ENCODE peak calls at places on chromosomes 4 and X, in six cellular contexts. D is ureter, U is progenitor cell of endocrine pancreas, R is stomach, G is endothelial cell, E is left colon. S is an unnamed sample.

GRCh38 chrX:129955682-129956081 is 26.8 kb upstream of the BCORL1 start:
- DNase-seq in D (no peak), U (no peak), E (no peak), G (no peak), R (no peak), S (no peak)

GRCh38 chr4:84691170-84691691 is 108.3 kb downstream of the CDS1 start:
- DNase-seq in G (no peak), E (no peak), R (no peak), U (no peak), D (no peak), S (peak)

GRCh38 chr4:23943478-23943877 is 53.6 kb upstream of the PPARGC1A start:
- DNase-seq in G (no peak), D (no peak), R (no peak), E (no peak), U (no peak), S (no peak)

GRCh38 chrX:15515931-15516330 is 15.3 kb downstream of the BMX start:
- DNase-seq in E (no peak), D (no peak), R (no peak), G (peak), U (no peak), S (no peak)

GRCh38 chr4:89558147-89558546 is 250.5 kb upstream of the GPRIN3 start:
- DNase-seq in R (no peak), D (no peak), G (no peak), E (no peak), U (no peak), S (no peak)

GRCh38 chr4:24164054-24164453 is 274.2 kb upstream of the PPARGC1A start:
- DNase-seq in E (no peak), U (no peak), D (no peak), R (no peak), G (no peak), S (no peak)

GRCh38 chr4:54318904-54319303 is 89.8 kb downstream of the PDGFRA start:
- DNase-seq in R (no peak), D (no peak), E (no peak), G (peak), U (no peak), S (peak)

GRCh38 chr4:47101453-47101852 is 70.1 kb downstream of the GABRB1 start:
- DNase-seq in D (no peak), U (no peak), G (no peak), E (no peak), R (no peak), S (no peak)

GRCh38 chr4:42151568-42152506 is 618 bp downstream of the BEND4 start:
- DNase-seq in R (peak), D (no peak), G (peak), U (peak), E (no peak), S (no peak)

GRCh38 chrX:67718926-67719325 is 175.1 kb downstream of the AR start:
- DNase-seq in D (no peak), U (no peak), R (no peak), G (no peak), E (no peak), S (no peak)

GRCh38 chr4:53906786-53907185 is 157.6 kb downstream of the CHIC2 start:
- DNase-seq in G (no peak), R (no peak), D (no peak), E (no peak), U (no peak), S (no peak)

GRCh38 chrX:47501226-47502071 is 18.4 kb upstream of the ZNF41 start:
- DNase-seq in U (no peak), R (no peak), E (no peak), D (no peak), G (no peak), S (no peak)

GRCh38 chr4:68375667-68376559 is 26.0 kb upstream of the YTHDC1 start:
- DNase-seq in U (no peak), G (peak), R (no peak), E (no peak), D (peak), S (peak)

GRCh38 chr4:55087016-55087929 is 38.1 kb downstream of the KDR start:
- DNase-seq in E (no peak), D (no peak), U (no peak), G (peak), R (no peak), S (no peak)

GRCh38 chr4:1009647-1010521 is 1.5 kb upstream of the FGFRL1 start:
- DNase-seq in R (peak), E (peak), G (peak), D (peak), U (peak), S (peak)

GRCh38 chrX:17537652-17538301 is 162.8 kb downstream of the NHS start:
- DNase-seq in G (peak), E (peak), D (no peak), R (peak), U (no peak), S (no peak)

GRCh38 chr4:116332508-116332907 is 752.9 kb downstream of the TRAM1L1 start:
- DNase-seq in U (no peak), R (no peak), D (no peak), E (no peak), G (no peak), S (no peak)

GRCh38 chr4:55444822-55445221 is 49.1 kb downstream of the TMEM165 start:
- DNase-seq in R (no peak), G (no peak), U (no peak), E (no peak), D (no peak), S (no peak)

GRCh38 chrX:53095796-53096195 is 1.9 kb downstream of the KANTR start:
- DNase-seq in E (no peak), D (no peak), G (no peak), U (no peak), R (no peak), S (no peak)

GRCh38 chr4:25345880-25346279 is 31.2 kb upstream of the ANAPC4 start:
- DNase-seq in D (no peak), E (no peak), U (no peak), R (no peak), G (no peak), S (no peak)

GRCh38 chrX:154818916-154819770 is 13.9 kb upstream of the MPP1 start:
- DNase-seq in E (no peak), U (no peak), R (no peak), D (no peak), G (no peak), S (no peak)

GRCh38 chr4:114078636-114079035 is 99.2 kb upstream of the ARSJ start:
- DNase-seq in G (no peak), E (no peak), D (no peak), R (no peak), U (no peak), S (no peak)

GRCh38 chrX:41087219-41087618 is 2.0 kb downstream of the USP9X start:
- DNase-seq in U (no peak), E (no peak), G (no peak), D (no peak), R (no peak), S (no peak)

GRCh38 chrX:72011734-72012133 is 101.1 kb downstream of the NHSL2 start:
- DNase-seq in D (no peak), E (no peak), U (no peak), R (no peak), G (no peak), S (no peak)

GRCh38 chr4:67327245-67327860 is 217.9 kb downstream of the CENPC start:
- DNase-seq in D (peak), E (no peak), U (peak), R (peak), G (peak), S (peak)

GRCh38 chr4:121989715-121990114 is 37.9 kb upstream of the TRPC3 start:
- DNase-seq in E (no peak), U (peak), G (no peak), R (no peak), D (no peak), S (no peak)

GRCh38 chr4:786861-787300 is 39.0 kb downstream of the CPLX1 start:
- DNase-seq in U (no peak), G (no peak), R (no peak), D (peak), E (no peak), S (no peak)

GRCh38 chr4:139746430-139746829 is 80.8 kb downstream of the MGST2 start:
- DNase-seq in G (no peak), E (no peak), R (no peak), U (no peak), D (no peak), S (no peak)

GRCh38 chr4:37780444-37781133 is 45.9 kb upstream of the PGM2 start:
- DNase-seq in G (no peak), R (peak), E (no peak), D (no peak), U (no peak), S (peak)

GRCh38 chrX:150197388-150197787 is 165.7 kb upstream of the MAMLD1 start:
- DNase-seq in D (no peak), R (no peak), E (no peak), U (no peak), G (no peak), S (no peak)

GRCh38 chrX:139194571-139195280 is 335.8 kb upstream of the F9 start:
- DNase-seq in E (peak), R (peak), U (no peak), G (peak), D (peak), S (no peak)

GRCh38 chr4:82428526-82428968 is 1.7 kb downstream of the HNRNPDL start:
- DNase-seq in G (no peak), U (no peak), E (no peak), R (no peak), D (no peak), S (no peak)

GRCh38 chrX:104913348-104913747 is 307.1 kb downstream of the TEX13A start:
- DNase-seq in D (no peak), R (no peak), U (no peak), G (no peak), E (no peak), S (no peak)

GRCh38 chr4:23061431-23061830 is 368.7 kb downstream of the GBA3 start:
- DNase-seq in D (no peak), U (no peak), E (peak), G (no peak), R (no peak), S (no peak)

GRCh38 chrX:155070975-155071693 is at the start of the genes BRCC3, CMC4 and MTCP1:
- DNase-seq in U (peak), R (peak), G (peak), D (peak), E (peak), S (peak)

GRCh38 chr4:112077743-112078142 is 67.5 kb upstream of the FAM241A start:
- DNase-seq in E (no peak), G (no peak), D (no peak), R (no peak), U (no peak), S (no peak)

GRCh38 chr4:1873291-1873690 is 2.1 kb downstream of the NSD2 start:
- DNase-seq in U (no peak), G (no peak), R (no peak), D (no peak), E (no peak), S (no peak)

GRCh38 chr4:7359302-7360063 is 75.2 kb downstream of the PSAPL1 start:
- DNase-seq in E (no peak), D (no peak), R (no peak), G (no peak), U (no peak), S (no peak)

GRCh38 chr4:137238456-137238855 is 293.8 kb downstream of the PCDH18 start:
- DNase-seq in D (no peak), R (no peak), G (no peak), U (no peak), E (no peak), S (no peak)